ENCODE peak calls at places on chromosomes 4 and X, in four cellular contexts. W, L, Y and O are unnamed samples.
A peak's percentile ranks its signal among the peaks of the same experiment; 100 is the strongest.

GRCh38 chr4:121696140-121696640 is 590 bp downstream of the ANXA5 start:
- DNase-seq in L (no peak), Y (no peak), W (peak; percentile 66), O (peak; percentile 86)

GRCh38 chrX:12825801-12826200 is 34.6 kb downstream of the PRPS2 start:
- DNase-seq in L (no peak), W (no peak), Y (peak; percentile 42), O (no peak)

GRCh38 chr4:1058997-1059665 is 47.7 kb downstream of the FGFRL1 start:
- DNase-seq in W (no peak), Y (no peak), L (no peak), O (no peak)

GRCh38 chr4:24857996-24858395 is 54.8 kb downstream of the CCDC149 start:
- DNase-seq in Y (no peak), W (no peak), L (no peak), O (no peak)

GRCh38 chr4:177528620-177529019 is 86.4 kb upstream of the AGA start:
- DNase-seq in W (no peak), Y (no peak), L (no peak), O (no peak)

GRCh38 chr4:12697970-12698369 is 786.2 kb downstream of the RAB28 start:
- DNase-seq in L (no peak), W (no peak), Y (no peak), O (no peak)

GRCh38 chrX:9135901-9136510 is 102.1 kb upstream of the FAM9B start:
- DNase-seq in L (no peak), Y (no peak), W (no peak), O (no peak)

GRCh38 chr4:43471950-43472349 is 579.4 kb downstream of the GRXCR1 start:
- DNase-seq in W (no peak), L (no peak), Y (no peak), O (no peak)

GRCh38 chr4:77911091-77911490 is 48.5 kb downstream of the MRPL1 start:
- DNase-seq in W (no peak), L (no peak), Y (no peak), O (no peak)

GRCh38 chr4:61427818-61428495 is 227.8 kb downstream of the ADGRL3 start:
- DNase-seq in L (no peak), W (no peak), Y (no peak), O (no peak)

GRCh38 chr4:168183717-168184571 is 91.6 kb downstream of the ANXA10 start:
- DNase-seq in L (no peak), W (no peak), Y (no peak), O (no peak)

GRCh38 chr4:151541438-151542071 is 132.6 kb downstream of the FHIP1A start:
- DNase-seq in W (no peak), L (no peak), Y (peak; percentile 65), O (no peak)

GRCh38 chr4:107999932-108000539 is 10.3 kb downstream of the HADH start:
- DNase-seq in L (no peak), W (no peak), Y (no peak), O (no peak)

GRCh38 chr4:73751166-73751565 is 10.8 kb downstream of the CXCL8 start:
- DNase-seq in L (no peak), W (no peak), Y (no peak), O (no peak)

GRCh38 chr4:142917678-142918077 is 71.6 kb upstream of the INPP4B start:
- DNase-seq in Y (no peak), W (no peak), L (no peak), O (no peak)

GRCh38 chr4:7752649-7753048 is 187.0 kb downstream of the AFAP1 start:
- DNase-seq in Y (no peak), W (no peak), L (no peak), O (no peak)